ENCODE peak calls at places on chromosomes 16 and 17, in four cellular contexts. Q is T-cell, K is EL, O is hypothalamus. C is an unnamed sample.

GRCh38 chr17:10737168-10737622 is 7.4 kb upstream of the TMEM220 start:
- DNase-seq in Q (no peak), K (peak), O (peak), C (peak)

GRCh38 chr17:50863221-50863843 is 2.8 kb downstream of the TOB1 start:
- DNase-seq in Q (no peak), K (peak), O (peak), C (no peak)

GRCh38 chr17:44235583-44235936 is 16.1 kb upstream of the UBTF start:
- DNase-seq in Q (no peak), K (peak), O (no peak), C (no peak)

GRCh38 chr17:52138752-52139151 is 19.8 kb downstream of the CA10 start:
- DNase-seq in Q (no peak), K (no peak), O (no peak), C (no peak)

GRCh38 chr16:87877942-87878507 is 8.7 kb upstream of the SLC7A5 start:
- DNase-seq in Q (no peak), K (no peak), O (no peak), C (no peak)

GRCh38 chr17:65085397-65085796 is 28.9 kb upstream of the GNA13 start:
- DNase-seq in Q (no peak), K (no peak), O (no peak), C (no peak)

GRCh38 chr16:58086381-58087208 is 42.6 kb downstream of the CFAP20 start:
- DNase-seq in Q (no peak), K (no peak), O (no peak), C (no peak)

GRCh38 chr16:19168173-19169080 is at the start of gene SYT17:
- DNase-seq in Q (no peak), K (no peak), O (peak), C (no peak)

GRCh38 chr17:58575511-58575910 is 61.1 kb upstream of the MTMR4 start:
- DNase-seq in Q (no peak), K (peak), O (no peak), C (peak)

GRCh38 chr16:59849716-59850115 is 1115.6 kb upstream of the GOT2 start:
- DNase-seq in Q (no peak), K (no peak), O (no peak), C (no peak)

GRCh38 chr17:2054740-2055493 is at the start of gene HIC1:
- DNase-seq in Q (peak), K (peak), O (peak), C (peak)

GRCh38 chr16:75483222-75483621 is 12.0 kb downstream of the CHST6 start:
- DNase-seq in Q (no peak), K (no peak), O (no peak), C (no peak)

GRCh38 chr16:67326472-67327309 is at the start of the genes KCTD19 and LRRC36:
- DNase-seq in Q (peak), K (peak), O (peak), C (peak)

GRCh38 chr16:84699147-84699711 is 571 bp upstream of the USP10 start:
- DNase-seq in Q (no peak), K (peak), O (no peak), C (no peak)

GRCh38 chr16:49951568-49952195 is 73.3 kb upstream of the CNEP1R1 start:
- DNase-seq in Q (no peak), K (no peak), O (no peak), C (no peak)

GRCh38 chr17:72598705-72599104 is 477.9 kb downstream of the SOX9 start:
- DNase-seq in Q (no peak), K (no peak), O (no peak), C (no peak)

GRCh38 chr16:87713469-87714229 is 52.1 kb downstream of the KLHDC4 start:
- DNase-seq in Q (peak), K (no peak), O (no peak), C (no peak)

GRCh38 chr16:68704232-68704867 is 32.7 kb upstream of the CDH1 start:
- DNase-seq in Q (no peak), K (peak), O (peak), C (peak)

GRCh38 chr17:28467456-28468025 is 5.9 kb upstream of the SLC13A2 start:
- DNase-seq in Q (no peak), K (peak), O (no peak), C (peak)

GRCh38 chr16:81745704-81746558 is 33.2 kb upstream of the PLCG2 start:
- DNase-seq in Q (peak), K (peak), O (peak), C (peak)

GRCh38 chr16:48542020-48542473 is 67.9 kb downstream of the N4BP1 start:
- DNase-seq in Q (no peak), K (peak), O (peak), C (peak)

GRCh38 chr16:88534731-88535141 is 35.5 kb upstream of the ZC3H18 start:
- DNase-seq in Q (no peak), K (no peak), O (no peak), C (peak)

GRCh38 chr17:70636517-70637133 is 467.3 kb downstream of the KCNJ2 start:
- DNase-seq in Q (no peak), K (peak), O (peak), C (peak)

GRCh38 chr17:72477529-72477928 is 356.7 kb downstream of the SOX9 start:
- DNase-seq in Q (no peak), K (no peak), O (no peak), C (no peak)

GRCh38 chr17:14310584-14310983 is 9.7 kb downstream of the HS3ST3B1 start:
- DNase-seq in Q (no peak), K (no peak), O (no peak), C (no peak)

GRCh38 chr16:81526935-81527334 is 82.3 kb downstream of the CMIP start:
- DNase-seq in Q (no peak), K (no peak), O (no peak), C (peak)

GRCh38 chr17:58470356-58470755 is 17.9 kb downstream of the HSF5 start:
- DNase-seq in Q (no peak), K (no peak), O (no peak), C (no peak)

GRCh38 chr16:70635356-70636016 is 10.9 kb upstream of the IL34 start:
- DNase-seq in Q (no peak), K (peak), O (no peak), C (peak)

GRCh38 chr17:29430275-29430674 is 40.1 kb downstream of the TAOK1 start:
- DNase-seq in Q (no peak), K (no peak), O (no peak), C (no peak)